ENCODE peak calls at places on chromosomes 5 and 9, in nine cellular contexts. One of them, this sample, is unnamed.

GRCh38 chr9:116543731-116544400 is 143.2 kb upstream of the TRIM32 start:
- DNase-seq in activated CD8-positive, alpha-beta memory T cell treated with anti-CD3 and anti-CD28 coated beads for 1 hour: no peak
- DNase-seq in esophagus squamous epithelium: no peak
- DNase-seq in M059J: peak
- DNase-seq in NCI-H2029 treated with DMSO at 0.1 percent for 48 hours: no peak
- DNase-seq in CD8-positive, alpha-beta memory T cell: no peak
- DNase-seq in left kidney: no peak
- DNase-seq in kidney tubule cell: peak
- DNase-seq in cardiac fibroblast: peak
- DNase-seq in this sample: no peak

GRCh38 chr9:124182741-124183140 is 75.0 kb upstream of the NEK6 start:
- DNase-seq in left kidney: no peak
- DNase-seq in M059J: no peak
- DNase-seq in esophagus squamous epithelium: no peak
- DNase-seq in NCI-H2029 treated with DMSO at 0.1 percent for 48 hours: peak
- DNase-seq in cardiac fibroblast: no peak
- DNase-seq in kidney tubule cell: no peak
- DNase-seq in activated CD8-positive, alpha-beta memory T cell treated with anti-CD3 and anti-CD28 coated beads for 1 hour: no peak
- DNase-seq in CD8-positive, alpha-beta memory T cell: no peak
- DNase-seq in this sample: no peak

GRCh38 chr5:10301842-10302610 is 5.7 kb downstream of the CMBL start:
- DNase-seq in left kidney: no peak
- DNase-seq in CD8-positive, alpha-beta memory T cell: no peak
- DNase-seq in kidney tubule cell: peak
- DNase-seq in activated CD8-positive, alpha-beta memory T cell treated with anti-CD3 and anti-CD28 coated beads for 1 hour: no peak
- DNase-seq in cardiac fibroblast: no peak
- DNase-seq in M059J: peak
- DNase-seq in esophagus squamous epithelium: no peak
- DNase-seq in NCI-H2029 treated with DMSO at 0.1 percent for 48 hours: peak
- DNase-seq in this sample: peak

GRCh38 chr5:125058185-125058826 is 311.9 kb upstream of the ZNF608 start:
- DNase-seq in NCI-H2029 treated with DMSO at 0.1 percent for 48 hours: peak
- DNase-seq in kidney tubule cell: no peak
- DNase-seq in activated CD8-positive, alpha-beta memory T cell treated with anti-CD3 and anti-CD28 coated beads for 1 hour: no peak
- DNase-seq in left kidney: peak
- DNase-seq in M059J: peak
- DNase-seq in CD8-positive, alpha-beta memory T cell: no peak
- DNase-seq in cardiac fibroblast: peak
- DNase-seq in esophagus squamous epithelium: no peak
- DNase-seq in this sample: no peak

GRCh38 chr5:158133369-158133768 is 274.4 kb upstream of the CLINT1 start:
- DNase-seq in M059J: no peak
- DNase-seq in activated CD8-positive, alpha-beta memory T cell treated with anti-CD3 and anti-CD28 coated beads for 1 hour: no peak
- DNase-seq in NCI-H2029 treated with DMSO at 0.1 percent for 48 hours: no peak
- DNase-seq in cardiac fibroblast: no peak
- DNase-seq in esophagus squamous epithelium: no peak
- DNase-seq in kidney tubule cell: no peak
- DNase-seq in left kidney: no peak
- DNase-seq in CD8-positive, alpha-beta memory T cell: no peak
- DNase-seq in this sample: no peak

GRCh38 chr9:133103183-133103986 is 17.7 kb downstream of the RALGDS start:
- DNase-seq in kidney tubule cell: peak
- DNase-seq in NCI-H2029 treated with DMSO at 0.1 percent for 48 hours: no peak
- DNase-seq in left kidney: peak
- DNase-seq in M059J: peak
- DNase-seq in cardiac fibroblast: peak
- DNase-seq in CD8-positive, alpha-beta memory T cell: peak
- DNase-seq in esophagus squamous epithelium: no peak
- DNase-seq in activated CD8-positive, alpha-beta memory T cell treated with anti-CD3 and anti-CD28 coated beads for 1 hour: peak
- DNase-seq in this sample: no peak

GRCh38 chr5:88883059-88883565 is at the start of gene MEF2C:
- DNase-seq in activated CD8-positive, alpha-beta memory T cell treated with anti-CD3 and anti-CD28 coated beads for 1 hour: no peak
- DNase-seq in CD8-positive, alpha-beta memory T cell: no peak
- DNase-seq in M059J: peak
- DNase-seq in cardiac fibroblast: peak
- DNase-seq in kidney tubule cell: peak
- DNase-seq in left kidney: peak
- DNase-seq in NCI-H2029 treated with DMSO at 0.1 percent for 48 hours: peak
- DNase-seq in esophagus squamous epithelium: peak
- DNase-seq in this sample: peak

GRCh38 chr9:80025131-80025530 is 453.4 kb downstream of the TLE4 start:
- DNase-seq in kidney tubule cell: no peak
- DNase-seq in M059J: no peak
- DNase-seq in activated CD8-positive, alpha-beta memory T cell treated with anti-CD3 and anti-CD28 coated beads for 1 hour: no peak
- DNase-seq in CD8-positive, alpha-beta memory T cell: no peak
- DNase-seq in esophagus squamous epithelium: no peak
- DNase-seq in cardiac fibroblast: no peak
- DNase-seq in NCI-H2029 treated with DMSO at 0.1 percent for 48 hours: no peak
- DNase-seq in left kidney: no peak
- DNase-seq in this sample: no peak

GRCh38 chr9:136784249-136784996 is 6.7 kb upstream of the TMEM141 start:
- DNase-seq in left kidney: no peak
- DNase-seq in CD8-positive, alpha-beta memory T cell: no peak
- DNase-seq in cardiac fibroblast: peak
- DNase-seq in kidney tubule cell: no peak
- DNase-seq in M059J: no peak
- DNase-seq in NCI-H2029 treated with DMSO at 0.1 percent for 48 hours: no peak
- DNase-seq in esophagus squamous epithelium: no peak
- DNase-seq in activated CD8-positive, alpha-beta memory T cell treated with anti-CD3 and anti-CD28 coated beads for 1 hour: no peak
- DNase-seq in this sample: no peak

GRCh38 chr5:143471041-143471509 is 67.6 kb upstream of the NR3C1 start:
- DNase-seq in NCI-H2029 treated with DMSO at 0.1 percent for 48 hours: no peak
- DNase-seq in M059J: peak
- DNase-seq in activated CD8-positive, alpha-beta memory T cell treated with anti-CD3 and anti-CD28 coated beads for 1 hour: no peak
- DNase-seq in kidney tubule cell: peak
- DNase-seq in left kidney: no peak
- DNase-seq in CD8-positive, alpha-beta memory T cell: no peak
- DNase-seq in esophagus squamous epithelium: no peak
- DNase-seq in cardiac fibroblast: peak
- DNase-seq in this sample: peak

GRCh38 chr5:132695956-132696355 is 22.2 kb downstream of the IL4 start:
- DNase-seq in esophagus squamous epithelium: no peak
- DNase-seq in activated CD8-positive, alpha-beta memory T cell treated with anti-CD3 and anti-CD28 coated beads for 1 hour: no peak
- DNase-seq in M059J: no peak
- DNase-seq in NCI-H2029 treated with DMSO at 0.1 percent for 48 hours: no peak
- DNase-seq in left kidney: no peak
- DNase-seq in cardiac fibroblast: no peak
- DNase-seq in kidney tubule cell: no peak
- DNase-seq in CD8-positive, alpha-beta memory T cell: no peak
- DNase-seq in this sample: no peak

GRCh38 chr9:73176450-73176875 is 24.8 kb downstream of the ANXA1 start:
- DNase-seq in M059J: peak
- DNase-seq in kidney tubule cell: peak
- DNase-seq in cardiac fibroblast: peak
- DNase-seq in activated CD8-positive, alpha-beta memory T cell treated with anti-CD3 and anti-CD28 coated beads for 1 hour: no peak
- DNase-seq in left kidney: no peak
- DNase-seq in CD8-positive, alpha-beta memory T cell: no peak
- DNase-seq in esophagus squamous epithelium: no peak
- DNase-seq in NCI-H2029 treated with DMSO at 0.1 percent for 48 hours: no peak
- DNase-seq in this sample: peak

GRCh38 chr5:166781729-166782128 is 1509.7 kb upstream of the WWC1 start:
- DNase-seq in M059J: no peak
- DNase-seq in kidney tubule cell: no peak
- DNase-seq in NCI-H2029 treated with DMSO at 0.1 percent for 48 hours: no peak
- DNase-seq in left kidney: peak
- DNase-seq in esophagus squamous epithelium: no peak
- DNase-seq in CD8-positive, alpha-beta memory T cell: no peak
- DNase-seq in activated CD8-positive, alpha-beta memory T cell treated with anti-CD3 and anti-CD28 coated beads for 1 hour: no peak
- DNase-seq in cardiac fibroblast: no peak
- DNase-seq in this sample: no peak

GRCh38 chr9:16010221-16010620 is 457.4 kb downstream of the CCDC171 start:
- DNase-seq in kidney tubule cell: no peak
- DNase-seq in activated CD8-positive, alpha-beta memory T cell treated with anti-CD3 and anti-CD28 coated beads for 1 hour: no peak
- DNase-seq in CD8-positive, alpha-beta memory T cell: no peak
- DNase-seq in cardiac fibroblast: peak
- DNase-seq in esophagus squamous epithelium: no peak
- DNase-seq in NCI-H2029 treated with DMSO at 0.1 percent for 48 hours: no peak
- DNase-seq in left kidney: no peak
- DNase-seq in M059J: no peak
- DNase-seq in this sample: no peak